ENCODE peak calls at places on chromosomes 11 and 22, in seven cellular contexts. One of them, this sample, is unnamed.

GRCh38 chr22:46066691-46067090 is 83.6 kb upstream of the PPARA start:
- DNase-seq in stomach: peak
- DNase-seq in type B pancreatic cell: no peak
- DNase-seq in neural progenitor cell: no peak
- DNase-seq in HCT116: no peak
- DNase-seq in body of pancreas: peak
- DNase-seq in cardiac fibroblast: no peak
- DNase-seq in this sample: peak

GRCh38 chr22:27405672-27406388 is 395.7 kb downstream of the MN1 start:
- DNase-seq in stomach: peak
- DNase-seq in type B pancreatic cell: no peak
- DNase-seq in neural progenitor cell: peak
- DNase-seq in HCT116: peak
- DNase-seq in body of pancreas: peak
- DNase-seq in cardiac fibroblast: peak
- DNase-seq in this sample: peak

GRCh38 chr11:74057251-74058151 is 48.6 kb upstream of the UCP3 start:
- DNase-seq in stomach: no peak
- DNase-seq in type B pancreatic cell: no peak
- DNase-seq in neural progenitor cell: no peak
- DNase-seq in HCT116: peak
- DNase-seq in body of pancreas: no peak
- DNase-seq in cardiac fibroblast: peak
- DNase-seq in this sample: peak

GRCh38 chr22:28983190-28983589 is 78.4 kb downstream of the C22orf31 start:
- DNase-seq in stomach: no peak
- DNase-seq in type B pancreatic cell: no peak
- DNase-seq in neural progenitor cell: no peak
- DNase-seq in HCT116: no peak
- DNase-seq in body of pancreas: no peak
- DNase-seq in cardiac fibroblast: no peak
- DNase-seq in this sample: peak

GRCh38 chr11:33622231-33622630 is 78.4 kb downstream of the C11orf91 start:
- DNase-seq in stomach: no peak
- DNase-seq in type B pancreatic cell: no peak
- DNase-seq in neural progenitor cell: no peak
- DNase-seq in HCT116: no peak
- DNase-seq in body of pancreas: no peak
- DNase-seq in cardiac fibroblast: peak
- DNase-seq in this sample: peak

GRCh38 chr11:75969626-75970308 is 154.8 kb downstream of the UVRAG start:
- DNase-seq in stomach: no peak
- DNase-seq in type B pancreatic cell: no peak
- DNase-seq in neural progenitor cell: no peak
- DNase-seq in HCT116: no peak
- DNase-seq in body of pancreas: no peak
- DNase-seq in cardiac fibroblast: peak
- DNase-seq in this sample: no peak

GRCh38 chr11:72446929-72447753 is 12.8 kb upstream of the CLPB start:
- DNase-seq in stomach: no peak
- DNase-seq in type B pancreatic cell: no peak
- DNase-seq in neural progenitor cell: peak
- DNase-seq in HCT116: peak
- DNase-seq in body of pancreas: no peak
- DNase-seq in cardiac fibroblast: peak
- DNase-seq in this sample: peak

GRCh38 chr11:102971766-102972165 is 16.2 kb upstream of the MMP13 start:
- DNase-seq in stomach: no peak
- DNase-seq in type B pancreatic cell: no peak
- DNase-seq in neural progenitor cell: no peak
- DNase-seq in HCT116: no peak
- DNase-seq in body of pancreas: no peak
- DNase-seq in cardiac fibroblast: no peak
- DNase-seq in this sample: no peak

GRCh38 chr11:69241075-69241740 is 52.7 kb upstream of the MYEOV start:
- DNase-seq in stomach: peak
- DNase-seq in type B pancreatic cell: peak
- DNase-seq in neural progenitor cell: no peak
- DNase-seq in HCT116: no peak
- DNase-seq in body of pancreas: no peak
- DNase-seq in cardiac fibroblast: no peak
- DNase-seq in this sample: no peak

GRCh38 chr22:37304595-37305343 is 22.5 kb downstream of the CYTH4 start:
- DNase-seq in stomach: no peak
- DNase-seq in type B pancreatic cell: no peak
- DNase-seq in neural progenitor cell: peak
- DNase-seq in HCT116: no peak
- DNase-seq in body of pancreas: no peak
- DNase-seq in cardiac fibroblast: peak
- DNase-seq in this sample: no peak

GRCh38 chr22:50705219-50705691 is 32.6 kb downstream of the SHANK3 start:
- DNase-seq in stomach: peak
- DNase-seq in type B pancreatic cell: peak
- DNase-seq in neural progenitor cell: peak
- DNase-seq in HCT116: no peak
- DNase-seq in body of pancreas: peak
- DNase-seq in cardiac fibroblast: peak
- DNase-seq in this sample: no peak

GRCh38 chr22:40123387-40123786 is 54.3 kb upstream of the TNRC6B start:
- DNase-seq in stomach: no peak
- DNase-seq in type B pancreatic cell: no peak
- DNase-seq in neural progenitor cell: no peak
- DNase-seq in HCT116: no peak
- DNase-seq in body of pancreas: no peak
- DNase-seq in cardiac fibroblast: peak
- DNase-seq in this sample: no peak

GRCh38 chr11:47442514-47442913 is 6.4 kb downstream of the RAPSN start:
- DNase-seq in stomach: no peak
- DNase-seq in type B pancreatic cell: no peak
- DNase-seq in neural progenitor cell: no peak
- DNase-seq in HCT116: no peak
- DNase-seq in body of pancreas: no peak
- DNase-seq in cardiac fibroblast: no peak
- DNase-seq in this sample: no peak

GRCh38 chr22:46373838-46374662 is 38.5 kb downstream of the TRMU start:
- DNase-seq in stomach: no peak
- DNase-seq in type B pancreatic cell: no peak
- DNase-seq in neural progenitor cell: no peak
- DNase-seq in HCT116: no peak
- DNase-seq in body of pancreas: no peak
- DNase-seq in cardiac fibroblast: no peak
- DNase-seq in this sample: no peak

GRCh38 chr11:11268706-11269105 is 84.3 kb downstream of the CSNK2A3 start:
- DNase-seq in stomach: no peak
- DNase-seq in type B pancreatic cell: no peak
- DNase-seq in neural progenitor cell: no peak
- DNase-seq in HCT116: no peak
- DNase-seq in body of pancreas: no peak
- DNase-seq in cardiac fibroblast: no peak
- DNase-seq in this sample: no peak

GRCh38 chr11:8168485-8169257 is at the start of gene RIC3:
- DNase-seq in stomach: peak
- DNase-seq in type B pancreatic cell: no peak
- DNase-seq in neural progenitor cell: peak
- DNase-seq in HCT116: no peak
- DNase-seq in body of pancreas: peak
- DNase-seq in cardiac fibroblast: no peak
- DNase-seq in this sample: no peak

GRCh38 chr11:90438069-90438468 is 215.2 kb upstream of the CHORDC1 start:
- DNase-seq in stomach: no peak
- DNase-seq in type B pancreatic cell: no peak
- DNase-seq in neural progenitor cell: no peak
- DNase-seq in HCT116: no peak
- DNase-seq in body of pancreas: no peak
- DNase-seq in cardiac fibroblast: no peak
- DNase-seq in this sample: no peak

GRCh38 chr11:31817621-31818493 is 6.7 kb upstream of the PAX6 start:
- DNase-seq in stomach: no peak
- DNase-seq in type B pancreatic cell: no peak
- DNase-seq in neural progenitor cell: peak
- DNase-seq in HCT116: no peak
- DNase-seq in body of pancreas: peak
- DNase-seq in cardiac fibroblast: no peak
- DNase-seq in this sample: no peak

GRCh38 chr11:73784080-73784634 is 3.5 kb upstream of the MRPL48 start:
- DNase-seq in stomach: no peak
- DNase-seq in type B pancreatic cell: no peak
- DNase-seq in neural progenitor cell: no peak
- DNase-seq in HCT116: peak
- DNase-seq in body of pancreas: no peak
- DNase-seq in cardiac fibroblast: no peak
- DNase-seq in this sample: no peak

GRCh38 chr11:86955111-86955673 is at the start of gene FZD4:
- DNase-seq in stomach: peak
- DNase-seq in type B pancreatic cell: peak
- DNase-seq in neural progenitor cell: peak
- DNase-seq in HCT116: peak
- DNase-seq in body of pancreas: peak
- DNase-seq in cardiac fibroblast: peak
- DNase-seq in this sample: peak

GRCh38 chr22:39292561-39293074 is 26.8 kb downstream of the RPL3 start:
- DNase-seq in stomach: peak
- DNase-seq in type B pancreatic cell: no peak
- DNase-seq in neural progenitor cell: peak
- DNase-seq in HCT116: peak
- DNase-seq in body of pancreas: peak
- DNase-seq in cardiac fibroblast: peak
- DNase-seq in this sample: peak

This sample was measured in myocyte.